ENCODE peak calls at places on chromosomes 5 and 9, in eight cellular contexts. X, P, W, Y, A, E, S and K are unnamed samples.

GRCh38 chr9:35136866-35137265 is 21.2 kb upstream of the ATOSB start:
- DNase-seq in E (no peak), Y (no peak), P (no peak), S (no peak), W (peak; percentile 15), X (no peak), A (no peak), K (no peak)

GRCh38 chr5:171776747-171777419 is 8.7 kb upstream of the SMIM23 start:
- DNase-seq in W (no peak), X (no peak), E (peak; percentile 17), P (peak; percentile 48), S (no peak), Y (no peak), A (no peak), K (no peak)

GRCh38 chr5:134873494-134873893 is 677 bp upstream of the TXNDC15 start:
- DNase-seq in W (no peak), S (no peak), P (peak; percentile 7), Y (no peak), E (no peak), X (peak; percentile 43), A (no peak), K (no peak)

GRCh38 chr5:149654282-149654681 is 73.0 kb downstream of the ARHGEF37 start:
- DNase-seq in W (no peak), P (no peak), X (no peak), E (no peak), Y (no peak), S (no peak), A (no peak), K (no peak)

GRCh38 chr5:17436766-17437221 is 61.2 kb upstream of the TAF11L2 start:
- DNase-seq in Y (no peak), E (peak; percentile 51), W (no peak), P (no peak), S (no peak), A (no peak), X (peak; percentile 31), K (no peak)

GRCh38 chr5:1666812-1667588 is 132.6 kb downstream of the MRPL36 start:
- DNase-seq in W (peak; percentile 46), S (peak; percentile 31), P (peak; percentile 21), E (no peak), X (peak; percentile 32), A (no peak), Y (no peak), K (peak; percentile 31)

GRCh38 chr9:35852267-35852815 is 17.9 kb downstream of the OR13J1 start:
- DNase-seq in Y (no peak), X (no peak), P (no peak), W (no peak), S (no peak), E (no peak), A (no peak), K (no peak)

GRCh38 chr9:129875687-129876395 is 40.6 kb downstream of the USP20 start:
- DNase-seq in S (no peak), P (no peak), Y (no peak), A (no peak), E (no peak), W (no peak), X (no peak), K (no peak)

GRCh38 chr9:108363321-108363720 is 492.5 kb downstream of the ACTL7B start:
- DNase-seq in E (no peak), P (no peak), X (no peak), S (no peak), A (no peak), W (no peak), Y (no peak), K (no peak)

GRCh38 chr5:141843156-141843927 is 34.9 kb downstream of the PCDH1 start:
- DNase-seq in Y (no peak), P (no peak), W (no peak), X (no peak), S (no peak), E (no peak), A (no peak), K (no peak)

GRCh38 chr5:1995491-1995890 is 112.8 kb upstream of the IRX4 start:
- DNase-seq in Y (no peak), E (no peak), P (no peak), W (no peak), S (no peak), X (no peak), A (no peak), K (peak; percentile 22)

GRCh38 chr5:168187599-168187998 is 103.8 kb upstream of the WWC1 start:
- DNase-seq in A (no peak), X (no peak), S (no peak), E (no peak), P (no peak), W (no peak), Y (no peak), K (no peak)

GRCh38 chr9:13529321-13530104 is 250.0 kb upstream of the MPDZ start:
- DNase-seq in X (no peak), A (no peak), S (no peak), E (no peak), W (no peak), P (no peak), Y (no peak), K (no peak)

GRCh38 chr5:9279779-9280178 is 266.1 kb downstream of the SEMA5A start:
- DNase-seq in A (no peak), P (no peak), X (no peak), W (no peak), Y (no peak), S (no peak), E (no peak), K (no peak)

GRCh38 chr9:79973627-79974026 is 401.9 kb downstream of the TLE4 start:
- DNase-seq in E (no peak), X (no peak), Y (no peak), W (no peak), A (no peak), P (peak; percentile 13), S (no peak), K (no peak)

GRCh38 chr9:79977510-79978197 is 405.9 kb downstream of the TLE4 start:
- DNase-seq in S (no peak), Y (no peak), A (no peak), P (peak; percentile 54), X (no peak), E (no peak), W (no peak), K (no peak)

GRCh38 chr9:79974806-79975422 is 403.1 kb downstream of the TLE4 start:
- DNase-seq in Y (no peak), W (no peak), P (no peak), E (no peak), A (no peak), S (no peak), X (no peak), K (no peak)

GRCh38 chr9:79975471-79976316 is 403.9 kb downstream of the TLE4 start:
- DNase-seq in X (no peak), E (no peak), A (no peak), Y (no peak), P (no peak), W (no peak), S (no peak), K (no peak)

DNA sequence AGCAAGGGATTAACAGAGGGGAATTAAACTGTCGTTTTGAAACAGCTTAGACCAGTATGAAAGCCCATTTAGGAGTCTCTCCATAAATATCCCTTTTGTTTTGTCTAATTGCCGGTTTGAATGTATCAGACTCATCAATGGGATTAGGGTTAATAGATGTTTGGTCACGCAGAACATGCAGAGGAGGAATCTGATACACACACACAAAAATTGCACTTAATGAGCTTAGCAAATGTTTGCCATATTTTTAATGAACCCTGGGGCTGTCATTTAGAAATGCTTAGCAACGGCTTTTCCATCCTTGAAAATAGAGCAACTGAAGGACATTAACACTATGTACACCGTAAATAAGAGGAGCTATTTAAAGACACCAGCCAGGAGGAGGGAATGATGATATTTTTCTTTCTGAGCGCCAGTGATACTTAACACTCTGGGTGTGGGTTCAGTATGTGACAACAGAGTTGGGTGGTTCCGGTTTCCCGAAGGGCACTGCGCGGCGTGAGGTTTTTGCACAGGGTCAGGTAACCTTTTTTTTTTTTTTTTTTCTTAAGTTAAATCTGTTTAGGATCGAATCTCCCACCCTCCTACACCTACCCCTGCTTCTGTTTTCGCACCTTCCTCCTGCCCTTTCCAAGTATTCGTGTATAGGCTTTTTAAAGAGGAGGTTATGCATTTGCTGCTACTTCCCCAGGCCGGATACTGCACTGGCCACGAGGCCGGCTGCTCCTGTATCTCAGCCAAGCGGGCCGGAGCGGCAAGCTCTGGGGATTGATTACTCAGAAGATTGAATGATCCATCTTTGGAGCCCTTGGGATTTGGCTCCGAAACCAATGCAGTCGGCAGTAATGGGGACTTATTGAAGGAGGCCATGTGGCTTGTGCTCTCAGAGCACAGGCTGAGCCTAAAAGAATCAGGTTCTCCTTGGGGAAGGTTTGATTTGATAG is 405.0 kb downstream of the TLE4 start:
- DNase-seq in Y (no peak), E (no peak), A (no peak), P (peak; percentile 53), W (no peak), S (no peak), X (no peak), K (no peak)
- H3K4me3 ChIP-seq in Y (no peak overlapping the region), E (no peak overlapping the region), A (no peak overlapping the region), P (no peak overlapping the region), W (no peak overlapping the region), S (no peak overlapping the region), X (no peak overlapping the region), K (no peak overlapping the region)

GRCh38 chr5:140801494-140801841 is 611 bp downstream of the PCDHA3 start:
- DNase-seq in Y (no peak), W (no peak), A (no peak), P (peak; percentile 4), E (no peak), S (no peak), X (no peak), K (no peak)
- TF ChIP-seq CTCF in Y (no peak), W (peak; percentile 22), A (peak; percentile 44), P (peak; percentile 27), E (peak; percentile 66), S (no peak), X (no peak), K (no peak)

GRCh38 chr9:126676102-126676684 is 62.5 kb downstream of the LMX1B start:
- DNase-seq in A (no peak), Y (no peak), P (no peak), X (no peak), W (no peak), S (no peak), E (no peak), K (no peak)
- H3K4me3 ChIP-seq in A (no peak overlapping the region), Y (no peak overlapping the region), P (no peak overlapping the region), X (no peak overlapping the region), W (no peak overlapping the region), S (no peak overlapping the region), E (no peak overlapping the region), K (no peak overlapping the region)

GRCh38 chr9:137583347-137583746 is 4.6 kb upstream of the DPH7 start:
- DNase-seq in X (no peak), A (no peak), W (no peak), Y (no peak), S (no peak), E (no peak), P (no peak), K (no peak)

GRCh38 chr9:137583957-137584356 is 5.2 kb upstream of the DPH7 start:
- DNase-seq in A (no peak), W (no peak), X (no peak), E (no peak), P (no peak), Y (no peak), S (no peak), K (no peak)

GRCh38 chr9:137581361-137582285 is 2.9 kb upstream of the DPH7 start:
- DNase-seq in Y (no peak), A (no peak), W (no peak), X (no peak), P (no peak), E (no peak), S (no peak), K (no peak)

GRCh38 chr9:137580958-137581331 is 2.2 kb upstream of the DPH7 start:
- DNase-seq in W (no peak), X (no peak), E (no peak), S (no peak), P (no peak), A (no peak), Y (no peak), K (no peak)

GRCh38 chr9:137582286-137582860 is 3.6 kb upstream of the DPH7 start:
- DNase-seq in Y (no peak), E (no peak), A (no peak), S (no peak), P (peak; percentile 37), X (no peak), W (no peak), K (no peak)
- TF ChIP-seq CTCF in Y (peak; percentile 69), E (no peak), A (peak; percentile 40), S (peak; percentile 24), P (peak; percentile 33), X (no peak), W (peak; percentile 22), K (no peak)